ENCODE peak calls at places on chromosome 3, in five cellular contexts. One of them, this sample, is unnamed.

GRCh38 chr3:177294221-177294620 is 96.9 kb upstream of the TBL1XR1 start:
- DNase-seq in heart right ventricle: no peak
- DNase-seq in fibroblast of lung: peak
- DNase-seq in fibroblast of mammary gland: peak
- DNase-seq in neural progenitor cell: no peak
- DNase-seq in this sample: peak

GRCh38 chr3:42519568-42519962 is 17.1 kb downstream of the VIPR1 start:
- DNase-seq in heart right ventricle: no peak
- DNase-seq in fibroblast of lung: no peak
- DNase-seq in fibroblast of mammary gland: no peak
- DNase-seq in neural progenitor cell: no peak
- DNase-seq in this sample: no peak

GRCh38 chr3:184620101-184620798 is 58.7 kb downstream of the EPHB3 start:
- DNase-seq in heart right ventricle: no peak
- DNase-seq in fibroblast of lung: no peak
- DNase-seq in fibroblast of mammary gland: peak
- DNase-seq in neural progenitor cell: no peak
- DNase-seq in this sample: peak

GRCh38 chr3:140341213-140341612 is 336.7 kb upstream of the TRIM42 start:
- DNase-seq in neural progenitor cell: no peak
- DNase-seq in fibroblast of mammary gland: no peak
- DNase-seq in fibroblast of lung: no peak
- DNase-seq in heart right ventricle: no peak
- DNase-seq in this sample: no peak

GRCh38 chr3:36227982-36228381 is 152.3 kb upstream of the STAC start:
- DNase-seq in fibroblast of lung: no peak
- DNase-seq in neural progenitor cell: no peak
- DNase-seq in heart right ventricle: no peak
- DNase-seq in fibroblast of mammary gland: no peak
- DNase-seq in this sample: no peak

GRCh38 chr3:74267583-74268184 is 346.8 kb downstream of the CNTN3 start:
- DNase-seq in heart right ventricle: no peak
- DNase-seq in neural progenitor cell: peak
- DNase-seq in fibroblast of lung: peak
- DNase-seq in fibroblast of mammary gland: peak
- DNase-seq in this sample: peak

GRCh38 chr3:8813411-8813810 is 44.0 kb upstream of the OXTR start:
- DNase-seq in heart right ventricle: no peak
- DNase-seq in fibroblast of lung: no peak
- DNase-seq in fibroblast of mammary gland: no peak
- DNase-seq in neural progenitor cell: no peak
- DNase-seq in this sample: no peak

GRCh38 chr3:66407281-66408218 is 93.3 kb downstream of the LRIG1 start:
- DNase-seq in fibroblast of lung: peak
- DNase-seq in neural progenitor cell: peak
- DNase-seq in heart right ventricle: peak
- DNase-seq in fibroblast of mammary gland: peak
- DNase-seq in this sample: no peak

GRCh38 chr3:41346698-41347097 is 147.4 kb downstream of the CTNNB1 start:
- DNase-seq in fibroblast of mammary gland: peak
- DNase-seq in neural progenitor cell: no peak
- DNase-seq in heart right ventricle: no peak
- DNase-seq in fibroblast of lung: peak
- DNase-seq in this sample: no peak

GRCh38 chr3:27127879-27128278 is 241.3 kb downstream of the NEK10 start:
- DNase-seq in heart right ventricle: no peak
- DNase-seq in fibroblast of mammary gland: no peak
- DNase-seq in fibroblast of lung: no peak
- DNase-seq in neural progenitor cell: no peak
- DNase-seq in this sample: no peak

GRCh38 chr3:114973576-114973975 is 173.5 kb downstream of the ZBTB20 start:
- DNase-seq in fibroblast of lung: no peak
- DNase-seq in fibroblast of mammary gland: no peak
- DNase-seq in heart right ventricle: no peak
- DNase-seq in neural progenitor cell: peak
- DNase-seq in this sample: no peak

GRCh38 chr3:44078863-44079262 is 162.8 kb upstream of the TOPAZ1 start:
- DNase-seq in fibroblast of mammary gland: no peak
- DNase-seq in heart right ventricle: no peak
- DNase-seq in fibroblast of lung: no peak
- DNase-seq in neural progenitor cell: no peak
- DNase-seq in this sample: no peak

GRCh38 chr3:52372822-52373504 is 56.8 kb downstream of the DNAH1 start:
- DNase-seq in neural progenitor cell: peak
- DNase-seq in heart right ventricle: peak
- DNase-seq in fibroblast of lung: no peak
- DNase-seq in fibroblast of mammary gland: no peak
- DNase-seq in this sample: no peak
- H3K4me3 ChIP-seq in neural progenitor cell: peak
- H3K4me3 ChIP-seq in heart right ventricle: peak
- H3K4me3 ChIP-seq in fibroblast of lung: no peak
- H3K4me3 ChIP-seq in fibroblast of mammary gland: no peak
- H3K4me3 ChIP-seq in this sample: peak

GRCh38 chr3:148879256-148879655 is 14.2 kb downstream of the CPA3 start:
- DNase-seq in fibroblast of mammary gland: no peak
- DNase-seq in heart right ventricle: no peak
- DNase-seq in fibroblast of lung: no peak
- DNase-seq in neural progenitor cell: no peak
- DNase-seq in this sample: no peak

GRCh38 chr3:148881286-148881685 is 16.2 kb downstream of the CPA3 start:
- DNase-seq in fibroblast of mammary gland: peak
- DNase-seq in heart right ventricle: no peak
- DNase-seq in neural progenitor cell: no peak
- DNase-seq in fibroblast of lung: peak
- DNase-seq in this sample: no peak

GRCh38 chr3:148883163-148883562 is 18.1 kb downstream of the CPA3 start:
- DNase-seq in neural progenitor cell: no peak
- DNase-seq in fibroblast of lung: no peak
- DNase-seq in fibroblast of mammary gland: no peak
- DNase-seq in heart right ventricle: no peak
- DNase-seq in this sample: no peak

GRCh38 chr3:148882288-148882687 is 17.2 kb downstream of the CPA3 start:
- DNase-seq in fibroblast of lung: peak
- DNase-seq in neural progenitor cell: no peak
- DNase-seq in fibroblast of mammary gland: peak
- DNase-seq in heart right ventricle: no peak
- DNase-seq in this sample: peak

GRCh38 chr3:148880681-148881080 is 15.6 kb downstream of the CPA3 start:
- DNase-seq in fibroblast of mammary gland: no peak
- DNase-seq in heart right ventricle: no peak
- DNase-seq in neural progenitor cell: peak
- DNase-seq in fibroblast of lung: no peak
- DNase-seq in this sample: no peak
- TF ChIP-seq CTCF in fibroblast of mammary gland: peak
- TF ChIP-seq CTCF in heart right ventricle: no peak
- TF ChIP-seq CTCF in neural progenitor cell: peak
- TF ChIP-seq CTCF in fibroblast of lung: no peak
- TF ChIP-seq CTCF in this sample: peak

DNA sequence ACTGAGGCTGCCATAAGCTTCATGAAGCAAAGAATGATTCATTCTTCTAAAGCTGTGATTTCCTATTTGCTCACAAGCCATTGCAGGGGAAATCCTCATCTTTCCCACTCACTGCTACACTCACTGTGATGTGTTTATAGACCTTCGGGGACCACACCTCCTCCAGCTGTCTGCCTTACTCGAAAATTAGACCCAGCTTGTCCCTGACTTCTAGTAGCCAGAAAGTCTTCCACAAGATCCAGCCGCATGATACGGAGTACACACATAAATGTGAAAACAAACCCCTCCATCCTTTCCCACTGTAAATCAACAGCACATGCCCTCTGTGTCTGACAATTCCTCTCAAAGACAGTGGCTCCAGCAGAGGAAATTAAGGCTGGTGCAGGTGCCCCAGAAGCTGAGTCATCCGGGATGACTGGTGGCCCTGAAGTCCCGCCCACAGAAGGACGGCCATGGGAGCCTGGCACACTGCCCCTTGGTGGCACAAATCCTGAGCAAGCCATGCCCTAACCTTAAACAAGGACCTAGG is 172.0 kb downstream of the STT3B start:
- DNase-seq in neural progenitor cell: no peak
- DNase-seq in fibroblast of lung: peak
- DNase-seq in heart right ventricle: peak
- DNase-seq in fibroblast of mammary gland: peak
- DNase-seq in this sample: peak
- H3K4me3 ChIP-seq in neural progenitor cell: no peak
- H3K4me3 ChIP-seq in fibroblast of lung: no peak
- H3K4me3 ChIP-seq in heart right ventricle: no peak
- H3K4me3 ChIP-seq in fibroblast of mammary gland: no peak
- H3K4me3 ChIP-seq in this sample: no peak

GRCh38 chr3:48765376-48765775 is 48.4 kb upstream of the IP6K2 start:
- DNase-seq in heart right ventricle: no peak
- DNase-seq in fibroblast of lung: peak
- DNase-seq in fibroblast of mammary gland: peak
- DNase-seq in neural progenitor cell: no peak
- DNase-seq in this sample: no peak
- TF ChIP-seq CTCF in heart right ventricle: peak
- TF ChIP-seq CTCF in fibroblast of lung: no peak
- TF ChIP-seq CTCF in fibroblast of mammary gland: no peak
- TF ChIP-seq CTCF in neural progenitor cell: peak
- TF ChIP-seq CTCF in this sample: peak

GRCh38 chr3:100042577-100042981 is 71.7 kb downstream of the FILIP1L start:
- DNase-seq in fibroblast of mammary gland: peak
- DNase-seq in heart right ventricle: no peak
- DNase-seq in fibroblast of lung: peak
- DNase-seq in neural progenitor cell: no peak
- DNase-seq in this sample: no peak
- H3K4me3 ChIP-seq in fibroblast of mammary gland: no peak
- H3K4me3 ChIP-seq in heart right ventricle: no peak
- H3K4me3 ChIP-seq in fibroblast of lung: no peak
- H3K4me3 ChIP-seq in neural progenitor cell: no peak
- H3K4me3 ChIP-seq in this sample: no peak

GRCh38 chr3:163952499-163952898 is 1125.8 kb downstream of the SI start:
- DNase-seq in heart right ventricle: no peak
- DNase-seq in fibroblast of lung: no peak
- DNase-seq in neural progenitor cell: no peak
- DNase-seq in fibroblast of mammary gland: no peak
- DNase-seq in this sample: no peak

GRCh38 chr3:163946785-163947184 is 1131.5 kb downstream of the SI start:
- DNase-seq in heart right ventricle: no peak
- DNase-seq in neural progenitor cell: no peak
- DNase-seq in fibroblast of lung: no peak
- DNase-seq in fibroblast of mammary gland: no peak
- DNase-seq in this sample: no peak

GRCh38 chr3:163953526-163953925 is 1124.8 kb downstream of the SI start:
- DNase-seq in fibroblast of lung: no peak
- DNase-seq in fibroblast of mammary gland: no peak
- DNase-seq in neural progenitor cell: no peak
- DNase-seq in heart right ventricle: no peak
- DNase-seq in this sample: no peak

GRCh38 chr3:163951397-163951987 is 1126.8 kb downstream of the SI start:
- DNase-seq in fibroblast of mammary gland: peak
- DNase-seq in heart right ventricle: no peak
- DNase-seq in fibroblast of lung: no peak
- DNase-seq in neural progenitor cell: no peak
- DNase-seq in this sample: no peak
- TF ChIP-seq CTCF in fibroblast of mammary gland: peak
- TF ChIP-seq CTCF in heart right ventricle: peak
- TF ChIP-seq CTCF in fibroblast of lung: no peak
- TF ChIP-seq CTCF in neural progenitor cell: peak
- TF ChIP-seq CTCF in this sample: peak

GRCh38 chr3:148532326-148532725 is 165.4 kb upstream of the AGTR1 start:
- DNase-seq in fibroblast of lung: peak
- DNase-seq in fibroblast of mammary gland: peak
- DNase-seq in neural progenitor cell: no peak
- DNase-seq in heart right ventricle: no peak
- DNase-seq in this sample: peak
- H3K4me3 ChIP-seq in fibroblast of lung: no peak
- H3K4me3 ChIP-seq in fibroblast of mammary gland: no peak
- H3K4me3 ChIP-seq in neural progenitor cell: no peak
- H3K4me3 ChIP-seq in heart right ventricle: no peak
- H3K4me3 ChIP-seq in this sample: no peak

This sample was measured in brain microvascular endothelial cell.